ENCODE peak calls at places on chromosomes 7 and 10, in nine cellular contexts. V, E, C, J, G, D, F, X and U are unnamed samples.

GRCh38 chr10:33032354-33033254 is 74.6 kb upstream of the ITGB1 start:
- DNase-seq in V (peak), E (no peak), F (no peak), G (no peak), C (peak), D (no peak), J (no peak), X (no peak), U (peak)

GRCh38 chr7:21454182-21454581 is 26.3 kb downstream of the SP4 start:
- DNase-seq in X (no peak), F (no peak), J (no peak), E (no peak), G (no peak), V (peak), D (no peak), C (no peak), U (no peak)

GRCh38 chr10:690227-691161 is 1.0 kb upstream of the DIP2C start:
- DNase-seq in V (no peak), E (no peak), X (no peak), G (no peak), J (no peak), D (no peak), F (no peak), C (no peak), U (peak)

GRCh38 chr10:59323036-59323459 is 39.3 kb downstream of the FAM13C start:
- DNase-seq in J (no peak), X (no peak), V (no peak), G (no peak), D (no peak), F (no peak), E (no peak), C (no peak), U (no peak)

GRCh38 chr10:69802424-69803161 is 887 bp downstream of the COL13A1 start:
- DNase-seq in J (no peak), C (no peak), E (peak), G (peak), X (no peak), D (peak), F (no peak), V (peak), U (peak)

GRCh38 chr10:125146791-125147604 is 13.4 kb downstream of the CTBP2 start:
- DNase-seq in D (no peak), E (no peak), F (no peak), G (peak), J (no peak), C (peak), V (peak), X (no peak), U (peak)

GRCh38 chr10:104273899-104274575 is 5.1 kb downstream of the GSTO2 start:
- DNase-seq in X (no peak), E (no peak), J (no peak), D (no peak), C (no peak), G (no peak), V (peak), F (no peak), U (peak)

GRCh38 chr10:97687785-97688781 is 1.0 kb upstream of the AVPI1 start:
- DNase-seq in J (no peak), X (no peak), V (peak), E (no peak), D (no peak), C (no peak), F (no peak), G (no peak), U (peak)

GRCh38 chr10:97647556-97647955 is 7.1 kb downstream of the PI4K2A start:
- DNase-seq in F (no peak), J (no peak), V (peak), E (no peak), C (no peak), X (no peak), G (no peak), D (no peak), U (peak)

GRCh38 chr10:79146611-79147130 is 77.9 kb downstream of the ZMIZ1 start:
- DNase-seq in J (no peak), G (no peak), C (no peak), V (peak), F (no peak), E (no peak), D (no peak), X (no peak), U (no peak)